ENCODE peak calls at places on chromosomes 5 and 9, in seven cellular contexts. L, K, E, G, V, N and F are unnamed samples.

GRCh38 chr9:37283730-37284235 is 138.7 kb upstream of the GRHPR start:
- DNase-seq in L (no peak), K (no peak), E (no peak), G (no peak), V (no peak), N (no peak), F (peak; percentile 36)

GRCh38 chr5:67404261-67405100 is 207.9 kb upstream of the CD180 start:
- DNase-seq in L (no peak), K (no peak), E (no peak), G (no peak), V (no peak), N (no peak), F (peak; percentile 20)

GRCh38 chr5:149422429-149423286 is 43.6 kb upstream of the IL17B start:
- DNase-seq in L (no peak), K (no peak), E (no peak), G (peak; percentile 50), V (no peak), N (no peak), F (no peak)

GRCh38 chr9:120014751-120015235 is 565.2 kb downstream of the CDK5RAP2 start:
- DNase-seq in L (no peak), K (no peak), E (no peak), G (no peak), V (no peak), N (no peak), F (no peak)

GRCh38 chr9:106074006-106074405 is 379.7 kb downstream of the TMEM38B start:
- DNase-seq in L (no peak), K (no peak), E (no peak), G (no peak), V (no peak), N (no peak), F (no peak)

GRCh38 chr5:77636423-77637169 is 1.9 kb downstream of the OTP start:
- DNase-seq in L (no peak), K (no peak), E (no peak), G (no peak), V (no peak), N (no peak), F (no peak)

GRCh38 chr5:130222638-130223037 is 318.4 kb downstream of the CHSY3 start:
- DNase-seq in L (no peak), K (no peak), E (no peak), G (no peak), V (no peak), N (no peak), F (no peak)

GRCh38 chr5:123599171-123599570 is 87.2 kb downstream of the CSNK1G3 start:
- DNase-seq in L (no peak), K (no peak), E (no peak), G (no peak), V (no peak), N (no peak), F (no peak)

GRCh38 chr5:38059876-38060275 is 198.5 kb upstream of the EGFLAM start:
- DNase-seq in L (no peak), K (no peak), E (no peak), G (no peak), V (no peak), N (no peak), F (no peak)

GRCh38 chr5:61207884-61208283 is 45.6 kb upstream of the SMIM15 start:
- DNase-seq in L (no peak), K (no peak), E (no peak), G (no peak), V (no peak), N (no peak), F (no peak)

GRCh38 chr5:154491951-154492350 is 13.9 kb upstream of the HAND1 start:
- DNase-seq in L (no peak), K (no peak), E (no peak), G (no peak), V (no peak), N (no peak), F (no peak)

GRCh38 chr9:114230068-114230467 is 74.7 kb downstream of the COL27A1 start:
- DNase-seq in L (no peak), K (no peak), E (no peak), G (no peak), V (no peak), N (no peak), F (no peak)

GRCh38 chr9:137486545-137487453 is 27.7 kb upstream of the NSMF start:
- DNase-seq in L (no peak), K (no peak), E (no peak), G (no peak), V (no peak), N (no peak), F (no peak)

GRCh38 chr9:31808770-31809169 is 575.7 kb upstream of the ACO1 start:
- DNase-seq in L (no peak), K (no peak), E (no peak), G (no peak), V (no peak), N (no peak), F (no peak)
- TF ChIP-seq POLR2AphosphoS5 in L (no peak), K (no peak), E (no peak), G (no peak), V (no peak), N (no peak), F (no peak)

DNA sequence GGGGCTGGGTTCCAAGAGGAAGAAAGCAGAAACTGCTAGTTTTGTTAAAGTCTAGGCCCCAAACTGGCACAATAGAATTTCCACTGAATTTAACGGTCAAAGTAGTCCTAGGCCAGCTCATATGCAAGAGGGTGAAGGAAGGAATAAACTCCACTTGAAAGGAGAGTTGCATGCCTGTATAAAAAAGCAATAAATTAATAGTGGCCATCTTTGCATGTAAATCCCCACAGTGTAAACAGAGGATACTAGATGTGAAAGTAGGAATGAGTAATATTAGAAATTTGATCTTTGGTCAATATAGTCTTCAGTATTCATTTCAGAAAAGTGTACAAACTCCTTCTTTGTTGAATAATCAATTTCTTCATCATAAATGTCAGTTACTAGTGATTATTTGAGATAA is 403.1 kb downstream of the TMEM232 start:
- DNase-seq in L (no peak), K (no peak), E (no peak), G (no peak), V (no peak), N (no peak), F (no peak)
- TF ChIP-seq POLR2AphosphoS5 in L (no peak), K (no peak), E (no peak), G (no peak), V (no peak), N (no peak), F (no peak)

GRCh38 chr5:4630031-4630430 is 510.1 kb upstream of the ADAMTS16 start:
- DNase-seq in L (no peak), K (no peak), E (no peak), G (no peak), V (no peak), N (no peak), F (no peak)

GRCh38 chr5:4625206-4625896 is 514.8 kb upstream of the ADAMTS16 start:
- DNase-seq in L (no peak), K (no peak), E (no peak), G (no peak), V (no peak), N (no peak), F (no peak)

GRCh38 chr5:4628645-4629385 is 511.3 kb upstream of the ADAMTS16 start:
- DNase-seq in L (no peak), K (no peak), E (no peak), G (no peak), V (no peak), N (no peak), F (no peak)

GRCh38 chr5:4627887-4628286 is 512.2 kb upstream of the ADAMTS16 start:
- DNase-seq in L (no peak), K (no peak), E (no peak), G (no peak), V (no peak), N (no peak), F (no peak)
- TF ChIP-seq POLR2AphosphoS5 in L (no peak), K (no peak), E (no peak), G (no peak), V (no peak), N (no peak), F (no peak)

GRCh38 chr5:180353226-180353962 is at the start of gene GFPT2:
- DNase-seq in L (peak; percentile 71), K (peak; percentile 64), E (no peak), G (peak; percentile 99), V (no peak), N (no peak), F (no peak)
- TF ChIP-seq POLR2AphosphoS5 in L (no peak), K (no peak), E (peak; percentile 76), G (no peak), V (no peak), N (no peak), F (no peak)

GRCh38 chr5:127872494-127872893 is 169.3 kb downstream of the CCDC192 start:
- DNase-seq in L (no peak), K (no peak), E (no peak), G (no peak), V (no peak), N (no peak), F (no peak)
- TF ChIP-seq POLR2AphosphoS5 in L (no peak), K (no peak), E (no peak), G (no peak), V (no peak), N (no peak), F (no peak)

GRCh38 chr9:76426807-76427419 is 32.1 kb upstream of the GCNT1 start:
- DNase-seq in L (no peak), K (no peak), E (no peak), G (no peak), V (no peak), N (no peak), F (no peak)

GRCh38 chr9:76433406-76433805 is 25.6 kb upstream of the GCNT1 start:
- DNase-seq in L (no peak), K (no peak), E (no peak), G (no peak), V (no peak), N (no peak), F (no peak)

GRCh38 chr9:76425677-76426453 is 31.6 kb upstream of the RFK start:
- DNase-seq in L (no peak), K (no peak), E (no peak), G (no peak), V (no peak), N (no peak), F (no peak)

GRCh38 chr9:76433851-76434250 is 25.1 kb upstream of the GCNT1 start:
- DNase-seq in L (no peak), K (no peak), E (no peak), G (no peak), V (no peak), N (no peak), F (no peak)

DNA sequence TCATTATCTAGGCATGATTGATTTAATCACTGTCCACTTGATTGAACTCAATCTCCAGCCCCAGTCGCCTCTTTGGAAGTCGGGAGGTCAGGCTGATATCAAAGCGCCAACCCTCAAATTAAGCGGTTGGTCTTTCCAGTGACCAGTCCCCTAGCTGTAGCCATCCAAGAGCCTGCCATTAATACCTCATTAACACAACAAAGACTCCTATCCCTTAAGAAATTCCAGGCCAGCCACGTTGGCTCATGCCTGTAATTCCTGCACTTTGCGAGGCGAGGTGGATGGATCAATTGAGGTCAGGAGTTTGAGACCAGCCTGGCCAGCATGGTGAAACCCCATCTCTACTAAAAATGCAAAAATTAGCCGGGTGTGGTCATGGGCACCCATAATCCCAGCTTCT is 27.4 kb upstream of the GCNT1 start:
- DNase-seq in L (no peak), K (no peak), E (no peak), G (no peak), V (no peak), N (no peak), F (no peak)
- TF ChIP-seq POLR2AphosphoS5 in L (no peak), K (no peak), E (no peak), G (no peak), V (no peak), N (no peak), F (no peak)

GRCh38 chr9:70130266-70130665 is 86.6 kb downstream of the MAMDC2 start:
- DNase-seq in L (no peak), K (no peak), E (no peak), G (no peak), V (no peak), N (no peak), F (no peak)
- TF ChIP-seq POLR2AphosphoS5 in L (no peak), K (no peak), E (no peak), G (no peak), V (no peak), N (no peak), F (no peak)